ENCODE peak calls at places on chromosomes 16 and 17, in six cellular contexts. One of them, this sample, is unnamed. For H3K9me3, the result is how much of the 10 kb centered on the place peaks cover.

GRCh38 chr17:66422181-66422580 is 119.8 kb downstream of the PRKCA start:
- ATAC-seq in RWPE2: peak
- ATAC-seq in left lung: no peak
- ATAC-seq in mucosa of descending colon: no peak
- ATAC-seq in upper lobe of right lung: no peak
- ATAC-seq in body of pancreas: peak
- ATAC-seq in this sample: no peak

GRCh38 chr17:2106308-2106707 is 51.4 kb downstream of the HIC1 start:
- ATAC-seq in left lung: no peak
- ATAC-seq in mucosa of descending colon: no peak
- ATAC-seq in body of pancreas: no peak
- ATAC-seq in RWPE2: no peak
- ATAC-seq in upper lobe of right lung: no peak
- ATAC-seq in this sample: no peak

GRCh38 chr17:68642118-68642412 is 40.9 kb upstream of the FAM20A start:
- ATAC-seq in mucosa of descending colon: no peak
- ATAC-seq in left lung: no peak
- ATAC-seq in RWPE2: no peak
- ATAC-seq in upper lobe of right lung: no peak
- ATAC-seq in body of pancreas: no peak
- ATAC-seq in this sample: no peak

GRCh38 chr17:41516147-41516827 is 2.4 kb downstream of the KRT15 start:
- ATAC-seq in RWPE2: no peak
- ATAC-seq in mucosa of descending colon: no peak
- ATAC-seq in left lung: peak
- ATAC-seq in body of pancreas: no peak
- ATAC-seq in upper lobe of right lung: peak
- ATAC-seq in this sample: no peak

GRCh38 chr16:29662000-29662728 is 883 bp upstream of the SPN start:
- ATAC-seq in mucosa of descending colon: no peak
- ATAC-seq in upper lobe of right lung: no peak
- ATAC-seq in RWPE2: no peak
- ATAC-seq in left lung: no peak
- ATAC-seq in body of pancreas: no peak
- ATAC-seq in this sample: no peak

GRCh38 chr17:67427410-67427809 is 50.3 kb downstream of the PITPNC1 start:
- ATAC-seq in RWPE2: no peak
- ATAC-seq in body of pancreas: no peak
- ATAC-seq in upper lobe of right lung: no peak
- ATAC-seq in mucosa of descending colon: no peak
- ATAC-seq in left lung: no peak
- ATAC-seq in this sample: no peak

GRCh38 chr16:66036162-66036561 is 330.3 kb upstream of the CDH5 start:
- ATAC-seq in mucosa of descending colon: no peak
- ATAC-seq in RWPE2: no peak
- ATAC-seq in upper lobe of right lung: no peak
- ATAC-seq in left lung: no peak
- ATAC-seq in body of pancreas: no peak
- ATAC-seq in this sample: no peak

GRCh38 chr16:10961231-10961630 is 16.9 kb downstream of the CLEC16A start:
- ATAC-seq in body of pancreas: no peak
- ATAC-seq in upper lobe of right lung: peak
- ATAC-seq in RWPE2: peak
- ATAC-seq in left lung: peak
- ATAC-seq in mucosa of descending colon: no peak
- ATAC-seq in this sample: peak

GRCh38 chr17:16617481-16618060 is 36.1 kb downstream of the ZNF624 start:
- ATAC-seq in mucosa of descending colon: no peak
- ATAC-seq in RWPE2: no peak
- ATAC-seq in upper lobe of right lung: no peak
- ATAC-seq in left lung: no peak
- ATAC-seq in body of pancreas: no peak
- ATAC-seq in this sample: no peak
- H3K9me3 ChIP-seq in mucosa of descending colon: half or more
- H3K9me3 ChIP-seq in RWPE2: under half
- H3K9me3 ChIP-seq in upper lobe of right lung: half or more
- H3K9me3 ChIP-seq in left lung: under half
- H3K9me3 ChIP-seq in body of pancreas: under half
- H3K9me3 ChIP-seq in this sample: half or more

DNA sequence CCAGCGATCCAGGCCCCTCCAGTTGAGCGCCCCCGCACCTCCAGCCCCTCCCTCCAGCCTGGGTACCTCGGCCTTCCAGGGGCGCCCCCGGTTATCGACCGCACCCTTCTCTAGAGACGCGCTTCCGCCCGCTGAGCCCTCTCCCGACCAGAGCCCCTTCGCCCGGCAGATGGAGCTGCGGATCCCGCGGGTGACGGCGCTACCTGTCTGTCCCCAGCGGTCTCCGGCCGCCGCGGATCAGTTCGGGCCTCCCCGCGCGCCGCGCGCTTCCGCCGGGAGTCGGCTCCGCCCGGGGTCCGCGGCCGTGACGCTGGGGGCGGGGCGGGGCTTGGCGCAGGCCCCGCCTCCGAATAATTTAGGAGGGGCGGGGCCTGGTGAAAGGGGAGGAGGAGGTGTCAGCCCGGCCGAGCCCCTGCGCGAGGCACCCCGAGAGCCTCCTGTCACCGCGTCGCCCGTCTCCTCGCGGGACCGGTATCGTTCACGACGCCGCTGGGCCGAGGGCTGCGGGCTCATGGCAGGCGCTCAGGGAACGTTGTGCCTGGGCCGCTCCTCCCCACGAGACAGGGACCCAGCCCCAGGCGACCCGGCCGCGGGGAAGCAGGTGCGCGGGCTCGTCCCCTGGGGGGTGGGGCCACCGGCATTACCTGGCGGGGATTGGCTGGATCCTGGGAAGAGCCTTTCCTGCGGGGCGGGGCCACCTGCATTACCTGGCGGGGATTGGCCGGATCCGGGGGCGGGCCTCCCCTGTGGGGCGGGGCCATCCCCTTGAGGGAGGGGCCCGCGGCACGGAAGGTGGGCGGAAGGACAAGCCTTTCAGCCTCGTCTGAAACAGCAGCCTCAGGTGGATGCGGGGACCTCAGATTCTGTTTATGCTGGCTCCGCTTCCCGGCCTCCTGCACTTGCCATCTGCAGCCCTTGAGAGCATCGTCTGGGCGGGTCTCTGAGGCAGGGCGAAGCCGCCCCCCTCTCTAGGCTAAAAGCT is at the start of gene SPATA2L:
- ATAC-seq in RWPE2: peak
- ATAC-seq in body of pancreas: peak
- ATAC-seq in left lung: peak
- ATAC-seq in upper lobe of right lung: peak
- ATAC-seq in mucosa of descending colon: peak
- ATAC-seq in this sample: peak
- TF ChIP-seq CTCF in RWPE2: peak
- TF ChIP-seq CTCF in body of pancreas: no peak
- TF ChIP-seq CTCF in left lung: no peak
- TF ChIP-seq CTCF in upper lobe of right lung: no peak
- TF ChIP-seq CTCF in mucosa of descending colon: no peak
- TF ChIP-seq CTCF in this sample: peak

GRCh38 chr17:27543464-27543856 is 87.2 kb downstream of the KSR1 start:
- ATAC-seq in RWPE2: no peak
- ATAC-seq in mucosa of descending colon: no peak
- ATAC-seq in upper lobe of right lung: no peak
- ATAC-seq in left lung: no peak
- ATAC-seq in body of pancreas: no peak
- ATAC-seq in this sample: no peak

GRCh38 chr17:27545562-27546229 is 85.3 kb upstream of the LGALS9 start:
- ATAC-seq in RWPE2: no peak
- ATAC-seq in mucosa of descending colon: peak
- ATAC-seq in body of pancreas: peak
- ATAC-seq in left lung: peak
- ATAC-seq in upper lobe of right lung: peak
- ATAC-seq in this sample: no peak

GRCh38 chr17:27542841-27543463 is 86.7 kb downstream of the KSR1 start:
- ATAC-seq in mucosa of descending colon: peak
- ATAC-seq in RWPE2: no peak
- ATAC-seq in body of pancreas: no peak
- ATAC-seq in left lung: no peak
- ATAC-seq in upper lobe of right lung: no peak
- ATAC-seq in this sample: no peak

GRCh38 chr17:27543958-27544349 is 87.0 kb upstream of the LGALS9 start:
- ATAC-seq in upper lobe of right lung: no peak
- ATAC-seq in mucosa of descending colon: no peak
- ATAC-seq in RWPE2: no peak
- ATAC-seq in left lung: no peak
- ATAC-seq in body of pancreas: no peak
- ATAC-seq in this sample: no peak

DNA sequence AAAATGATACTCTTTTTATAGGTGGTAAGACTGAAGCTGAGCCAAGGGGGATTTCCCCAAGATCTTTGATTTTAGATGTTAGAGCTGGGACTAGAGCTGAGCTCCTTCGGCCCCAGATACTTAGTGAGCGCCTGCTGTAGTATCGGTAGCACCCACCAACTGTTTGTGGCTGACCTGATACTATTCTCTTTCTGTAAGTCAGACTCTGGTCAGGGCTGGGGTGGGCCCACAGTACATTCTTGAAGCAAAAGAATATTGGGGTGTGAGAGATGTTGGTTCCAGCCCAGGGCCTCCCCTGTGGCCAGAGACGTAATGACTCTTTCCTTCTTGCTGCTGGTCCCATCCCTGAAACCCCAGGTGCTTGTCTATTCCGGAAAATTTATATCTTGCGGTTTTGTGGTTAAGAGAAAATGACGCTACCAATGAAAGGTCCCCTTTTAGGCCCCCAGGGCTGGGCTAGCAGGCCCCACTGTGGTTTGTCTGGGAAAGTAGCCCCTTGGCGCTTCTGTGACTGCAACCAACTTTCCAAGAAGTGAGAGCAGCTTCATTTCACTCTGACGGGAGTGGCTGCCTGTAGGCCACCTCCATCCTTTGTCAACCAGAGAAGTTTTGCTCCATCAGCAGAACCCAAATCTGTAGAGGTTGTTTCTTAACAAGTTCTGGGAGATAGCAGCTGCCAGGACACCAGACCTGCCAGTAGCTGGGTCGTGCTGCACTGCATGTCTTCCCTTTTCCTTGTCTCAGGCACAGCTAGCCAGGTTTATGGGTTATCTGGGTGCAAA is 86.4 kb upstream of the LGALS9 start:
- ATAC-seq in RWPE2: peak
- ATAC-seq in body of pancreas: no peak
- ATAC-seq in mucosa of descending colon: no peak
- ATAC-seq in upper lobe of right lung: no peak
- ATAC-seq in left lung: no peak
- ATAC-seq in this sample: no peak
- H3K4me3 ChIP-seq in RWPE2: no peak
- H3K4me3 ChIP-seq in body of pancreas: no peak
- H3K4me3 ChIP-seq in mucosa of descending colon: no peak
- H3K4me3 ChIP-seq in upper lobe of right lung: no peak
- H3K4me3 ChIP-seq in left lung: no peak
- H3K4me3 ChIP-seq in this sample: no peak

DNA sequence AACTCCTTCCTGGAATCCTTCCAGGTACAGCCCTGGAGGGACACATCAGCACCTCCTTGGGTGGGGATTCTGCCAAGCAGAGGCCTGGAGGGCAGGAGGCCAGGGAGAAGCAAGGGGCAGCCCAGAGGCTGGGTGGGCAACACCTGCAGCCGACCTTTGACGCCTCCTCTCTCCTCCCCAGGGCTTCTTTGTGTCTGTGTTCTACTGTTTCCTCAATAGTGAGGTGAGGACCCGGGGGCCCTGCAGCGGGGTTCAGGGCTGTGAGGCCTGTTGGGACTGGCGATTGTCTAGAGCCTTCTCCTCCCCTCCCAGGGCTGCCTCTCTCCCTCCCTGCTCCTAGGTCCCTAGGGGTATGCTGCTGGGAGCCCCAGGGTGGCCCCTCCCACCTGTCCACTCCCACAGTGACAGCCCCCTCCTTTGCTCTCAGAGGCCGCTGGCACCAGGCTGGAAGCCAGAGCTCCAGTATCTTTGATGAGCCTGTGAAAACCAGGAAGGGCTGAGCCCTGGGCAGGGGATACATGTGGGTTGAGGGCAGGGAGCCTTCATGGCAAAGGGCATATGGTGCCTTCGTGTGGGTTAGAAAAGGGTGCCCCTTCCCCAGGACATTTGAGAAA is 10.7 kb upstream of the SPPL2C start:
- ATAC-seq in mucosa of descending colon: no peak
- ATAC-seq in RWPE2: no peak
- ATAC-seq in left lung: no peak
- ATAC-seq in body of pancreas: no peak
- ATAC-seq in upper lobe of right lung: no peak
- ATAC-seq in this sample: no peak
- H3K9me3 ChIP-seq in mucosa of descending colon: under half
- H3K9me3 ChIP-seq in RWPE2: under half
- H3K9me3 ChIP-seq in left lung: under half
- H3K9me3 ChIP-seq in body of pancreas: under half
- H3K9me3 ChIP-seq in upper lobe of right lung: under half
- H3K9me3 ChIP-seq in this sample: under half

GRCh38 chr17:55238931-55239297 is 25.8 kb upstream of the HLF start:
- ATAC-seq in left lung: peak
- ATAC-seq in upper lobe of right lung: peak
- ATAC-seq in body of pancreas: peak
- ATAC-seq in mucosa of descending colon: peak
- ATAC-seq in RWPE2: peak
- ATAC-seq in this sample: peak
- TF ChIP-seq CTCF in left lung: no peak
- TF ChIP-seq CTCF in upper lobe of right lung: no peak
- TF ChIP-seq CTCF in body of pancreas: no peak
- TF ChIP-seq CTCF in mucosa of descending colon: no peak
- TF ChIP-seq CTCF in RWPE2: no peak
- TF ChIP-seq CTCF in this sample: no peak

GRCh38 chr17:20924306-20924705 is 118.5 kb downstream of the USP22 start:
- ATAC-seq in mucosa of descending colon: no peak
- ATAC-seq in body of pancreas: no peak
- ATAC-seq in upper lobe of right lung: no peak
- ATAC-seq in left lung: no peak
- ATAC-seq in RWPE2: no peak
- ATAC-seq in this sample: no peak

GRCh38 chr17:20926532-20926931 is 116.3 kb downstream of the USP22 start:
- ATAC-seq in mucosa of descending colon: no peak
- ATAC-seq in RWPE2: peak
- ATAC-seq in left lung: no peak
- ATAC-seq in body of pancreas: no peak
- ATAC-seq in upper lobe of right lung: no peak
- ATAC-seq in this sample: no peak

GRCh38 chr17:20927586-20927985 is 115.2 kb downstream of the USP22 start:
- ATAC-seq in upper lobe of right lung: no peak
- ATAC-seq in mucosa of descending colon: no peak
- ATAC-seq in RWPE2: no peak
- ATAC-seq in left lung: no peak
- ATAC-seq in body of pancreas: no peak
- ATAC-seq in this sample: no peak

GRCh38 chr17:20925091-20925490 is 117.7 kb downstream of the USP22 start:
- ATAC-seq in upper lobe of right lung: no peak
- ATAC-seq in RWPE2: peak
- ATAC-seq in left lung: no peak
- ATAC-seq in mucosa of descending colon: no peak
- ATAC-seq in body of pancreas: no peak
- ATAC-seq in this sample: no peak

DNA sequence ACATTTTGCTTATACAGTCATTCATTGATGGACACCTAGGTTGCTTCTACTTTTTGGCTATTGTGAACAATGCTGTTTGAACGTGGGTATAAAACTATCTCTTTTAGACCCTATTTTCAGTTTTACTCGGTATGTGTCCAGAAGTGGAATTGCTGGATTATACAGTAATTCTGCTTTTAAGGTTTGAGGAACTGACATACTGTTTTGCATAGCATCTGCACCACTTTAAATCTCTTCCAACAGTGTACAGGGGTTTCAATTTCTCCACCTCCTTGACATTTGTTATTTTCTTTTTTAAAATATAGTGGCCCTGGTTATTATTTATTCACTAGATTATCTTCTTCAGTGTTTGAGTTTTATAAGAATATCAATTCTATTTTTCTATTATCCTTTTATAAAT is 116.9 kb downstream of the USP22 start:
- ATAC-seq in upper lobe of right lung: no peak
- ATAC-seq in left lung: no peak
- ATAC-seq in body of pancreas: no peak
- ATAC-seq in RWPE2: no peak
- ATAC-seq in mucosa of descending colon: no peak
- ATAC-seq in this sample: no peak
- H3K4me3 ChIP-seq in upper lobe of right lung: no peak
- H3K4me3 ChIP-seq in left lung: no peak
- H3K4me3 ChIP-seq in body of pancreas: no peak
- H3K4me3 ChIP-seq in RWPE2: no peak
- H3K4me3 ChIP-seq in mucosa of descending colon: no peak
- H3K4me3 ChIP-seq in this sample: no peak

This sample was measured in gastroesophageal sphincter.